ENCODE peak calls at places on chromosomes 4 and X, in four cellular contexts. W is AG04450; J is CD4-positive, alpha-beta T cell; L is kidney. O is an unnamed sample.

GRCh38 chrX:13081385-13082285 is 37.2 kb upstream of the FAM9C start:
- DNase-seq in W (no peak), J (no peak), L (no peak), O (no peak)

GRCh38 chr4:53484911-53485459 is 106.3 kb downstream of the LNX1 start:
- DNase-seq in W (no peak), J (no peak), L (no peak), O (no peak)

GRCh38 chr4:84146300-84146942 is 352.7 kb downstream of the NKX6-1 start:
- DNase-seq in W (no peak), J (no peak), L (no peak), O (no peak)

GRCh38 chrX:150460063-150460462 is 96.9 kb downstream of the MAMLD1 start:
- DNase-seq in W (no peak), J (no peak), L (no peak), O (no peak)

GRCh38 chr4:92263575-92263974 is 40.2 kb upstream of the GRID2 start:
- DNase-seq in W (no peak), J (no peak), L (no peak), O (no peak)

GRCh38 chr4:60134106-60134505 is 1066.0 kb upstream of the ADGRL3 start:
- DNase-seq in W (no peak), J (no peak), L (no peak), O (no peak)

GRCh38 chr4:90695411-90695810 is 568.2 kb downstream of the CCSER1 start:
- DNase-seq in W (no peak), J (no peak), L (no peak), O (no peak)

GRCh38 chr4:165384608-165385007 is 5.8 kb downstream of the CPE start:
- DNase-seq in W (no peak), J (no peak), L (no peak), O (no peak)

GRCh38 chr4:24729041-24729730 is 66.2 kb upstream of the SOD3 start:
- DNase-seq in W (no peak), J (no peak), L (no peak), O (no peak)

GRCh38 chr4:8038702-8039251 is 99.1 kb upstream of the AFAP1 start:
- DNase-seq in W (no peak), J (no peak), L (no peak), O (no peak)

GRCh38 chr4:180668732-180669131 is 1574.5 kb upstream of the TENM3 start:
- DNase-seq in W (no peak), J (no peak), L (no peak), O (no peak)

GRCh38 chrX:131477498-131477897 is 66.4 kb upstream of the OR13H1 start:
- DNase-seq in W (no peak), J (no peak), L (no peak), O (no peak)

GRCh38 chr4:57448452-57448851 is 338.3 kb upstream of the IGFBP7 start:
- DNase-seq in W (no peak), J (no peak), L (no peak), O (no peak)

GRCh38 chrX:56793533-56794320 is 64.7 kb downstream of the NBDY start:
- DNase-seq in W (no peak), J (no peak), L (no peak), O (no peak)

GRCh38 chrX:79270401-79270800 is 96.7 kb downstream of the ITM2A start:
- DNase-seq in W (no peak), J (peak; percentile 62), L (peak; percentile 61), O (no peak)

GRCh38 chrX:72247206-72247944 is 8.5 kb upstream of the ERCC6L start:
- DNase-seq in W (no peak), J (no peak), L (no peak), O (no peak)

GRCh38 chr4:54082168-54082567 is 17.8 kb upstream of the CHIC2 start:
- DNase-seq in W (peak; percentile 99), J (no peak), L (no peak), O (no peak)

DNA sequence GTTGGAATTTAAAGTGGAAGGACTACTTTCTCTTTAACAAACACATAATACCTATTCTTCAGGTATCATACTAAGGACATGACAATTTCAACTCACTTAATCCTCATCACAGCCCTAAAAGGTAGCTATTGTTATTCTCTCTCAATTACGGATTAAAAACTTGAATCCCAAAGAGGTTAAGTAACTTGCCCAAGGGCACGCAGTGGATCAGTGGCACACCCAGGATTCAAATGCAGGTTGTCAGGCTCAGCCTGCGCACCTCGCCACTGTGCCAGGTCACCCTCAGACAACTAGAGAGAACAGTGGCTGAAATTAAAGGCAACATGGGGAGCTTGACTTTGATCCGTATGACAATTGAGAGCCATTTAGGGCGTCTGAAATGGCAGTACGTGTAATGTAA is 67.6 kb downstream of the MFAP3L start:
- DNase-seq in W (no peak), J (no peak), L (no peak), O (no peak)
- TF ChIP-seq CTCF in W (no peak), J (no peak), L (no peak), O (no peak)

DNA sequence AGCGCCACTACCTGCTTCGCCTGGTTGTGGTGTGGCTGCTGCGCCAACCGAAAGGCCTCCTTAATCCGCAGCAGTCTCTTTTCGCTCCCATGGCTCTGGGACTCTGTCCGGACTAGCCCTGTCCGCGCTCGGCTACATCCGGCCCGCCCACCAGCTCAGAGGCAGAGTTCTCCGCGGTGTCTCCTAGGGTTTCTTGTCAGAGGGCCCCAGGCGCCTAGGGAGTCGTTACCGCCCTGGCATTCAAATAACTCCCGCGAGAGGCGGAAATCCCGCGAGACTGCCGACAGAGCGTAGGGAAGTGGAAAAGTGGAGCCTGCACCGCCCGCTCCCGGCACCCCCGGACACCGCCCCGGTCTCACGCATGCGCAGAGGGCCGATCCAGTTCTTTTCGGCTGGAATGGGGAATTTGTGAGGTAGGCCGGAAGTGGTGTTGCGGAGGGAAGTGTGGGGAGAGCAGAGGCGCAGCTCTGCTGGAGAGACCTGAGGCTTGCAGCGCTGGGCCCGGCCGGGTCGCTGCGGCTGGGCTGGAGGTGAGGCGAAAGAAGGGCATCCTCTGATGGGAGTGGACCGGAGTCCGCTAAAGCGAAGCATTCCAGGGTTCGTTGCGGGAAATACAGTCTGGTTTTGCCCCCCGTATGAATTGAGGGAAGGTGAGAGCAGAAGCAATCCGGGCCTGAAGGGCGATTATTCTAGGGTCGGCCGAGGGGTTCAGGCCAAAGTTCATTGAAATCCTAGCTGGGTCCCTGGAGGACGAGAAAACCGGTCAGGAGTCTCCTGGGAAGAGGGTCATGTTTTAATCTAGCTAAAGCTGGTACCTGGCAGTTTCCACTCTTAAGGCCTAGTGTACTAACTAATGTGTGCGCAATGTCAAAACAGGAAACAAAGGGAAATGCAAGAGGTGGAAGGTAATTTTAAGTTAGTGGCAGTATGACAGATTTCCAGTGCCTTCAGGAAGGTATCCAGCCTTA is at the start of gene FAM200B:
- DNase-seq in W (peak; percentile 96), J (peak; percentile 97), L (peak; percentile 99), O (peak; percentile 47)
- TF ChIP-seq CTCF in W (peak; percentile 5), J (no peak), L (no peak), O (no peak)

DNA sequence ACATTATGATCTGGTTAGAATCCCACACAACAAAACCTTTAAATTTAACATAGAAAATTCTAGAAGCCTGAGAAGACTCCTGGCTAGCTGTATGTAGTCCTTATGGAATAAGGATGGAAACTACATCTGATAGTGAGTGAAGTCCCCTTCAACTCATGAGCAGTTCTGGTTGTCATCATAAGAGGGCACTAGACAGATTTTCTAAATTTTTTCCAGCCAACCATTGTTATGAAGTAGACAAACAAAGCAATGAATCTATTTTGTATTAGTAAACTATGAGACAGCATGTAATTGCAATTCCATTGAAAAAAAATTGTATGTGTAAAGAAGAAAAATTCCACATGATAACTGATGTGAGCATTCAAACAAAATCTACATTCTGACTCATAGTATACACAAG is 35.2 kb downstream of the PWWP3B start:
- DNase-seq in W (no peak), J (no peak), L (no peak), O (no peak)
- TF ChIP-seq CTCF in W (no peak), J (no peak), L (no peak), O (no peak)

GRCh38 chrX:97860206-97860605 is 976.5 kb downstream of the RPA4 start:
- DNase-seq in W (peak; percentile 29), J (no peak), L (no peak), O (no peak)
- TF ChIP-seq CTCF in W (no peak), J (no peak), L (no peak), O (no peak)

DNA sequence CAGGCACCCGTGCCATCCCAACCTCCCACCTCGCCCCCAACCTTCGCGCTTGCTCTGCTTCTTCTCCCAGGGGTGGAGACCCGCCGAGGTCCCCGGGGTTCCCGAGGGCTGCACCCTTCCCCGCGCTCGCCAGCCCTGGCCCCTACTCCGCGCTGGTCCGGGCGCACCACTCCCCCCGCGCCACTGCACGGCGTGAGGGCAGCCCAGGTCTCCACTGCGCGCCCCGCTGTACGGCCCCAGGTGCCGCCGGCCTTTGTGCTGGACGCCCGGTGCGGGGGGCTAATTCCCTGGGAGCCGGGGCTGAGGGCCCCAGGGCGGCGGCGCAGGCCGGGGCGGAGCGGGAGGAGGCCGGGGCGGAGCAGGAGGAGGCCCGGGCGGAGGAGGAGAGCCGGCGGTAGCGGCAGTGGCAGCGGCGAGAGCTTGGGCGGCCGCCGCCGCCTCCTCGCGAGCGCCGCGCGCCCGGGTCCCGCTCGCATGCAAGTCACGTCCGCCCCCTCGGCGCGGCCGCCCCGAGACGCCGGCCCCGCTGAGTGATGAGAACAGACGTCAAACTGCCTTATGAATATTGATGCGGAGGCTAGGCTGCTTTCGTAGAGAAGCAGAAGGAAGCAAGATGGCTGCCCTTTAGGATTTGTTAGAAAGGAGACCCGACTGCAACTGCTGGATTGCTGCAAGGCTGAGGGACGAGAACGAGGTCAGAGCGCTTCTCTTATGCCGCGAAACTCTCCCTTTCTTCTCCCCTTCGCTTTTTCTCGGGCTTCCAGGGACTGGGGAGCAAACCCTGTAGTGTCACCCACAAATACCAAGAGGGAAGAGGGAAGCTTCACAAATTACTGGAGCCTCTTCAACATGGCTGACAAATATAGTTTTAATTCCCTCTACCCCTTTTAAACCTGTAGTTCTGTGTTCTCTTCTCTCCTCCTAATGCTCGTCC is at the start of gene TET2:
- DNase-seq in W (peak; percentile 44), J (peak; percentile 63), L (peak; percentile 93), O (no peak)
- TF ChIP-seq CTCF in W (no peak), J (no peak), L (no peak), O (no peak)

GRCh38 chr4:110959041-110959643 is 336.3 kb upstream of the PITX2 start:
- DNase-seq in W (no peak), J (no peak), L (no peak), O (no peak)
- TF ChIP-seq CTCF in W (peak; percentile 39), J (no peak), L (no peak), O (peak; percentile 64)

GRCh38 chr4:48930654-48931053 is 24.1 kb upstream of the OCIAD2 start:
- DNase-seq in W (no peak), J (no peak), L (no peak), O (no peak)

GRCh38 chr4:48937033-48937432 is 30.5 kb upstream of the OCIAD2 start:
- DNase-seq in W (no peak), J (no peak), L (no peak), O (no peak)

GRCh38 chr4:48931459-48931858 is 24.9 kb upstream of the OCIAD2 start:
- DNase-seq in W (no peak), J (no peak), L (no peak), O (no peak)
- TF ChIP-seq CTCF in W (no peak), J (no peak), L (no peak), O (peak; percentile 17)

O was measured in D721Med.